ENCODE peak calls at places on chromosomes 2 and 18, in ten cellular contexts. Z, X, E, V, L, T, P, J, M and B are unnamed samples.

GRCh38 chr2:38835990-38836389 is 39.7 kb downstream of the DHX57 start:
- DNase-seq in J (no peak), V (no peak), L (no peak), Z (no peak), M (no peak), X (peak), E (no peak), T (no peak), P (no peak), B (no peak)

GRCh38 chr2:69436594-69436936 is 670 bp downstream of the NFU1 start:
- DNase-seq in T (no peak), Z (peak), P (no peak), E (no peak), M (no peak), L (no peak), X (no peak), V (no peak), J (no peak), B (no peak)

GRCh38 chr18:9348079-9348671 is 13.6 kb downstream of the TWSG1 start:
- DNase-seq in L (no peak), P (no peak), V (peak), M (no peak), Z (no peak), T (no peak), X (no peak), E (no peak), J (no peak), B (no peak)

GRCh38 chr18:31225668-31226067 is 63.0 kb upstream of the DSC1 start:
- DNase-seq in T (no peak), V (peak), Z (no peak), P (no peak), E (no peak), J (no peak), M (no peak), X (no peak), L (no peak), B (no peak)

GRCh38 chr18:37322497-37323035 is 243.0 kb downstream of the CELF4 start:
- DNase-seq in M (peak), L (peak), V (peak), P (no peak), J (peak), X (peak), Z (no peak), T (peak), E (no peak), B (no peak)

GRCh38 chr2:63424329-63425078 is 163.8 kb downstream of the WDPCP start:
- DNase-seq in X (peak), Z (peak), J (no peak), P (no peak), M (no peak), T (peak), V (peak), E (no peak), L (peak), B (no peak)

GRCh38 chr18:2192562-2192961 is 378.7 kb downstream of the METTL4 start:
- DNase-seq in P (no peak), Z (no peak), X (no peak), J (no peak), M (no peak), E (no peak), V (no peak), L (no peak), T (no peak), B (no peak)

GRCh38 chr2:22855761-22856184 is 529.2 kb upstream of the KLHL29 start:
- DNase-seq in T (no peak), J (no peak), X (no peak), M (no peak), L (no peak), Z (no peak), P (no peak), V (no peak), E (no peak), B (no peak)

GRCh38 chr2:98601532-98602132 is 6.7 kb downstream of the COA5 start:
- DNase-seq in X (peak), L (peak), E (no peak), J (no peak), P (no peak), M (no peak), T (peak), Z (no peak), V (peak), B (no peak)

GRCh38 chr2:134087371-134087921 is 166.4 kb upstream of the MGAT5 start:
- DNase-seq in P (no peak), V (no peak), E (no peak), L (no peak), X (no peak), Z (no peak), M (no peak), T (no peak), J (peak), B (no peak)

GRCh38 chr18:12492907-12493306 is 85.2 kb downstream of the PRELID3A start:
- DNase-seq in L (no peak), V (no peak), J (no peak), M (no peak), X (no peak), P (no peak), Z (no peak), T (no peak), E (no peak), B (no peak)

GRCh38 chr2:188524519-188525113 is 232.9 kb downstream of the GULP1 start:
- DNase-seq in Z (no peak), E (no peak), T (peak), J (peak), X (no peak), L (peak), M (peak), V (peak), P (no peak), B (no peak)

GRCh38 chr2:161436411-161436810 is 20.3 kb downstream of the TBR1 start:
- DNase-seq in L (no peak), Z (no peak), E (no peak), M (no peak), T (no peak), V (no peak), J (no peak), X (no peak), P (no peak), B (no peak)

GRCh38 chr2:201415149-201415548 is 36.1 kb downstream of the TRAK2 start:
- DNase-seq in J (no peak), X (no peak), M (no peak), L (no peak), Z (no peak), V (peak), T (no peak), P (no peak), E (no peak), B (no peak)

GRCh38 chr18:59453468-59453961 is 94.5 kb upstream of the LMAN1 start:
- DNase-seq in E (no peak), M (no peak), X (no peak), T (no peak), V (no peak), L (no peak), J (no peak), P (no peak), Z (no peak), B (no peak)

GRCh38 chr2:68292108-68292710 is 27.5 kb downstream of the CNRIP1 start:
- DNase-seq in P (no peak), V (peak), E (no peak), T (peak), L (peak), M (no peak), X (peak), J (no peak), Z (peak), B (no peak)

GRCh38 chr2:167192833-167193232 is 304.6 kb downstream of the XIRP2 start:
- DNase-seq in L (no peak), E (no peak), T (no peak), P (no peak), M (no peak), J (no peak), V (no peak), Z (no peak), X (no peak), B (no peak)

GRCh38 chr2:26649322-26649721 is 8.2 kb upstream of the CIB4 start:
- DNase-seq in P (peak), E (no peak), J (peak), Z (no peak), X (no peak), T (no peak), M (no peak), V (no peak), L (no peak), B (no peak)

GRCh38 chr2:36294290-36294689 is 61.3 kb upstream of the CRIM1 start:
- DNase-seq in L (no peak), E (no peak), M (no peak), V (no peak), J (no peak), P (no peak), T (no peak), X (peak), Z (no peak), B (no peak)

GRCh38 chr2:55460562-55460961 is 40.9 kb upstream of the CCDC88A start:
- DNase-seq in E (no peak), J (no peak), Z (no peak), X (no peak), P (no peak), L (no peak), M (no peak), T (no peak), V (no peak), B (no peak)

GRCh38 chr2:31031132-31031706 is 107.0 kb downstream of the GALNT14 start:
- DNase-seq in T (no peak), V (no peak), M (no peak), X (no peak), P (no peak), E (no peak), L (no peak), Z (no peak), J (no peak), B (no peak)

GRCh38 chr18:57437782-57438668 is 2.9 kb downstream of the ONECUT2 start:
- DNase-seq in J (no peak), Z (no peak), P (peak), V (peak), E (no peak), T (peak), X (peak), L (no peak), M (peak), B (no peak)

GRCh38 chr2:37649518-37649917 is 21.9 kb downstream of the CDC42EP3 start:
- DNase-seq in Z (no peak), E (no peak), P (no peak), V (no peak), J (no peak), X (no peak), M (no peak), T (no peak), L (no peak), B (no peak)

GRCh38 chr2:27441958-27442281 is 261 bp upstream of the KRTCAP3 start:
- DNase-seq in V (no peak), M (no peak), T (no peak), X (no peak), Z (no peak), J (no peak), E (peak), L (no peak), P (no peak), B (no peak)

GRCh38 chr2:85906748-85907147 is 18.0 kb upstream of the ST3GAL5 start:
- DNase-seq in E (no peak), Z (no peak), L (no peak), P (no peak), X (no peak), M (no peak), T (no peak), V (no peak), J (no peak), B (peak)

GRCh38 chr2:85907671-85908157 is 18.9 kb upstream of the ST3GAL5 start:
- DNase-seq in Z (no peak), V (peak), X (no peak), L (no peak), T (no peak), J (no peak), P (no peak), E (no peak), M (no peak), B (peak)

GRCh38 chr2:85903849-85904248 is 15.1 kb upstream of the ST3GAL5 start:
- DNase-seq in L (no peak), E (no peak), V (no peak), T (no peak), J (no peak), X (no peak), P (no peak), Z (no peak), M (no peak), B (peak)

GRCh38 chr2:85905891-85906290 is 17.1 kb upstream of the ST3GAL5 start:
- DNase-seq in E (no peak), J (no peak), X (no peak), P (no peak), Z (no peak), L (no peak), M (no peak), V (no peak), T (no peak), B (peak)

DNA sequence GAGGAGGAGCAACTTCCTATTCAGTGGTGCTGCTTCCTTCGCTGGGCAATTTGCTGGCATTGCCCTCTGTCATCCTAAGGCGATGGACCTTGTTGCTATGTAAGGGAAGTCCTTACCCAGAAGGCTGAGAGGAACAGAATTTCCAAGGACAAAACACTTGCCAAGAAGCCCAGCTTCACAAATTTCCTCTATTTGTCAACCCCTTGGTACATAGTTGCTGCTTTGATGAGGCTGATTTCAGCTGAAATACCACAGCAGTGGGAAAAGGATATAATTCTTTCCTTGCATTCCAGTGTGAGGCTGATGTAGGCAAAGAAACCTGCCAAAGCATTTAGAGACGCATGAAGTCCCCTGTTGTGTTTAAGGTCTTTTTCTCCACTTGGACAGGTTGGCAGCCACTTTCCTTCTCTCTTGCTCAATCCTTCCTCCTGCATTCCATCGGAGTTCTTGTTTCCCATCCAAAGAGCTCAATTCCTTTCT is 16.4 kb upstream of the ST3GAL5 start:
- DNase-seq in L (no peak), P (no peak), Z (no peak), E (no peak), T (no peak), X (no peak), M (peak), J (no peak), V (peak), B (peak)
- TF ChIP-seq POLR2AphosphoS5 in L (no peak), P (no peak), Z (no peak), E (peak), T (no peak), X (no peak), M (no peak), J (peak), V (no peak), B (peak)

GRCh38 chr18:45670281-45670962 is 53.6 kb upstream of the SLC14A1 start:
- DNase-seq in J (no peak), Z (no peak), E (no peak), L (peak), V (peak), P (no peak), T (no peak), X (peak), M (no peak), B (no peak)
- H3K4me3 ChIP-seq in J (no peak), Z (no peak), E (no peak), L (no peak), V (no peak), P (peak), T (no peak), X (no peak), M (no peak), B (no peak)

GRCh38 chr2:3299703-3300102 is 77.9 kb downstream of the EIPR1 start:
- DNase-seq in L (no peak), M (no peak), V (no peak), X (no peak), P (no peak), Z (no peak), E (no peak), J (no peak), T (no peak), B (no peak)
- TF ChIP-seq POLR2AphosphoS5 in L (no peak), M (no peak), V (no peak), X (no peak), P (no peak), Z (no peak), E (no peak), J (no peak), T (no peak), B (no peak)

GRCh38 chr2:8458461-8459459 is 223.1 kb upstream of the ID2 start:
- DNase-seq in T (no peak), M (no peak), P (no peak), J (no peak), V (no peak), X (no peak), Z (no peak), E (no peak), L (no peak), B (peak)

GRCh38 chr2:8457092-8457481 is 224.8 kb upstream of the ID2 start:
- DNase-seq in Z (no peak), M (peak), T (no peak), P (peak), V (no peak), J (peak), L (peak), E (no peak), X (no peak), B (peak)

GRCh38 chr2:8456149-8457091 is 225.4 kb upstream of the ID2 start:
- DNase-seq in P (no peak), J (peak), E (no peak), X (no peak), Z (no peak), L (no peak), M (no peak), T (no peak), V (no peak), B (peak)

GRCh38 chr2:8459474-8459873 is 222.4 kb upstream of the ID2 start:
- DNase-seq in M (no peak), V (no peak), X (no peak), E (no peak), Z (no peak), T (no peak), J (peak), P (no peak), L (no peak), B (no peak)

DNA sequence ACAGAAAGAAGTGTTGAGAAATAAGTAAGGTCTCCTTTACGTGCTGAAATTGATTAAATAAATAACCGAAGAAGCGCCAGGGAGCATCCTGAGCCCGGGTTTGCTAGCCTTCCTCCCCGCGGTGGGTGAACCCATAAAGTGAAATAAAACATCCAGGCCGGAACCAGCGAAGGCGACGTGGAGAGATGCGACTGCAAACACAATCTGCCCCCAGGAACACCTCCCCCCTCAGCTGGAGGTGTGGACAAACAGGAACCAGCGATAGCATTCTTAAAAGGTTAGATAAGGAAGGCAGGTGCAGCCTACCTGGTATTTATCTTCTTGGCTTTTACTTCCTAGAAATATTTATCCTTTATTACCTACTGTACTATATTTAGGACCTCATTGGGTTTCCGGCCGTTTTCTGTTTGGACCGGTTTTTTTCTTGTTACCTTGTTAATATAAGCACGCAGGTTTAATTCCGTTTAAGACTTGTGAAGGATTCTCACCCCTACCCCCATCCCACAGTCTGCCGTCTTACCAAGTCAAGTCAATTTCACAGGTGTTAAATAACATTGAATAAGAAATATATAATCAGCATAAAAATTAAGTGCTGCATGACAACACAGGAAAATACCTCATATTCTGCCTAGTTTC is 224.1 kb upstream of the ID2 start:
- DNase-seq in X (no peak), Z (no peak), E (no peak), P (no peak), J (peak), L (no peak), T (no peak), M (peak), V (no peak), B (peak)
- H3K4me3 ChIP-seq in X (no peak), Z (no peak), E (peak), P (peak), J (peak), L (no peak), T (no peak), M (peak), V (no peak), B (no peak)

DNA sequence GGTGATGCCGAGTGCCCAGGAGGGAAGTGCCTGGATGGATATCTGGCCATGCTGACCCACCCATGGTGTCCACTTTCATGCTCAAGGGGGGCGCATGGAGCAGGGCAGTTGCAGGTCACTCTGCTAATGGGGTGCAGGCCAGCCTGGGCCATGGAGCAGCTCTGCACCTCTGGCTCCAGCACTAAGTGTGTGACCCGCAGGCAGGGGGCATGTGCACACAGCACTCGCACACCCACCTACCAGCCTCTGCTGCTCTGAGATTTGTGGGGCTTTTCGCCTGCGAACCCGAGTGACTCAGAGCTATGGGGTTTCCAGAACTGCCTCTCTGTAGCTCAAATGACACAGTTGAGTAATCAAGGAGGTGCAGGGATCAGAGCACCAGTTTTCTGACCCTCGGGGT is 66.2 kb downstream of the CYP26B1 start:
- DNase-seq in X (no peak), P (peak), M (no peak), J (no peak), E (no peak), Z (no peak), L (no peak), V (no peak), T (no peak), B (no peak)
- TF ChIP-seq POLR2AphosphoS5 in X (no peak), P (no peak), M (no peak), J (no peak), E (no peak), Z (no peak), L (no peak), V (no peak), T (no peak), B (no peak)

GRCh38 chr2:48984922-48985321 is 169.4 kb downstream of the FSHR start:
- DNase-seq in P (no peak), Z (no peak), L (no peak), M (no peak), V (no peak), E (no peak), J (no peak), T (no peak), X (no peak), B (no peak)
- H3K4me3 ChIP-seq in P (no peak), Z (no peak), L (no peak), M (no peak), V (no peak), E (no peak), J (no peak), T (no peak), X (no peak), B (no peak)

DNA sequence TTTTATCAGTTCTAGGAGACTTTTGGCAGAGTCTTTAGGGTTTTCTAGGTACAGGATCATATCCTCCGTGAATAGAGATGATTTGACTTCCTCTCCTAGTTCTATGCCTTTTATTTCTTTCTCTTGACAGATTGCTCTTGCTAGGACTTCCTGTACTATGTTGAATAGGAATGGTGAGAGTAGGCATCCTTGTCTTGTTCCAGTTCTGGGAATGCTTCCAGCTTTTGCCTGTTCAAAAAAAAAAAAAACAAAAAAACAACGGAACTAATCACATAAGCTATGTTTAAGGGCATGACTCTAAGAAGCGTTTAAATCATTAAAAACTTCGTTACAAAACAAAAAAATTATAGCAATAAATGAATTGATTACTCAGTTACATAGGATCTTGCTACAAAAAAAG is 145.7 kb downstream of the NUP35 start:
- DNase-seq in X (no peak), T (no peak), M (no peak), V (peak), L (no peak), Z (no peak), J (no peak), P (no peak), E (no peak), B (no peak)
- TF ChIP-seq POLR2AphosphoS5 in X (no peak), T (no peak), M (no peak), V (no peak), L (no peak), Z (no peak), J (no peak), P (no peak), E (no peak), B (no peak)

GRCh38 chr18:41465386-41465785 is 489.6 kb upstream of the PIK3C3 start:
- DNase-seq in T (no peak), E (no peak), M (no peak), Z (no peak), P (no peak), V (no peak), L (no peak), X (no peak), J (no peak), B (no peak)
- H3K4me3 ChIP-seq in T (no peak), E (no peak), M (no peak), Z (no peak), P (no peak), V (no peak), L (no peak), X (no peak), J (no peak), B (no peak)